ENCODE peak calls at places on chromosomes 16 and 17, in eight cellular contexts. O is pons, G is ELR, D is HL-60, N is fibroblast of the aortic adventitia, E is sciatic nerve, V is cardiac fibroblast, P is heart left ventricle. J is an unnamed sample.
A peak's percentile ranks its signal among the peaks of the same experiment; 100 is the strongest.

GRCh38 chr17:6137716-6138502 is 67.7 kb downstream of the WSCD1 start:
- DNase-seq in N (no peak), E (no peak), V (no peak), D (no peak), P (no peak), G (no peak), O (no peak), J (no peak)

GRCh38 chr16:74315059-74315458 is 18.4 kb downstream of the PSMD7 start:
- DNase-seq in G (no peak), N (no peak), P (no peak), D (no peak), O (no peak), V (no peak), E (no peak), J (no peak)

GRCh38 chr17:12730421-12730820 is 58.9 kb upstream of the ARHGAP44 start:
- DNase-seq in D (no peak), V (peak; percentile 25), O (no peak), G (peak; percentile 20), N (no peak), P (no peak), E (no peak), J (no peak)

GRCh38 chr17:28191018-28191417 is 128.0 kb upstream of the TMEM97 start:
- DNase-seq in E (no peak), D (no peak), O (no peak), P (no peak), V (no peak), N (no peak), G (no peak), J (no peak)

GRCh38 chr17:47810200-47810821 is 11.3 kb downstream of the OSBPL7 start:
- DNase-seq in G (peak; percentile 96), E (peak; percentile 58), V (peak; percentile 92), O (no peak), D (no peak), N (peak; percentile 85), P (peak; percentile 15), J (peak; percentile 89)

GRCh38 chr17:17433260-17433659 is 43.5 kb upstream of the MED9 start:
- DNase-seq in E (no peak), G (no peak), V (peak; percentile 87), P (no peak), N (peak; percentile 61), O (no peak), D (peak; percentile 84), J (no peak)

GRCh38 chr16:265711-266110 is 10.0 kb downstream of the RGS11 start:
- DNase-seq in N (no peak), P (no peak), G (no peak), E (no peak), O (no peak), D (no peak), V (no peak), J (no peak)

GRCh38 chr16:71883193-71883848 is 661 bp downstream of the ZNF821 start:
- DNase-seq in O (peak; percentile 47), E (peak; percentile 69), G (peak; percentile 29), V (no peak), D (no peak), N (peak; percentile 13), P (peak; percentile 60), J (no peak)

GRCh38 chr17:60754057-60754604 is 76.5 kb downstream of the BCAS3 start:
- DNase-seq in O (no peak), G (no peak), N (no peak), V (no peak), D (no peak), P (no peak), E (no peak), J (no peak)

GRCh38 chr17:39199673-39199985 is 454 bp upstream of the RPL19 start:
- DNase-seq in P (no peak), N (no peak), O (no peak), G (no peak), E (no peak), D (no peak), V (no peak), J (peak; percentile 36)

GRCh38 chr17:28925912-28926365 is 23.1 kb upstream of the DHRS13 start:
- DNase-seq in O (no peak), V (peak; percentile 94), G (peak; percentile 91), E (no peak), N (peak; percentile 74), D (peak; percentile 67), P (no peak), J (peak; percentile 70)

GRCh38 chr16:23699100-23699499 is 13.9 kb downstream of the ERN2 start:
- DNase-seq in G (no peak), P (no peak), O (no peak), N (no peak), D (peak; percentile 49), E (no peak), V (no peak), J (no peak)

GRCh38 chr16:27816561-27816960 is 247.0 kb downstream of the GSG1L start:
- DNase-seq in D (no peak), G (no peak), V (no peak), P (no peak), E (no peak), O (peak; percentile 79), N (no peak), J (no peak)

GRCh38 chr16:2766430-2767139 is 10.5 kb downstream of the ELOB start:
- DNase-seq in D (peak; percentile 10), E (no peak), O (no peak), G (no peak), V (no peak), P (no peak), N (no peak), J (no peak)

GRCh38 chr16:10325783-10326543 is 59.9 kb upstream of the ATF7IP2 start:
- DNase-seq in V (no peak), G (no peak), P (peak; percentile 45), E (no peak), O (no peak), D (no peak), N (no peak), J (no peak)

GRCh38 chr17:39756376-39757079 is 18.8 kb downstream of the GRB7 start:
- DNase-seq in G (no peak), N (no peak), D (no peak), E (no peak), P (no peak), O (no peak), V (no peak), J (no peak)

GRCh38 chr16:72673118-72673517 is 374.8 kb downstream of the ZFHX3 start:
- DNase-seq in N (no peak), G (peak; percentile 32), D (no peak), P (no peak), E (no peak), V (no peak), O (no peak), J (no peak)

GRCh38 chr17:49570540-49571242 is 5.0 kb upstream of the NXPH3 start:
- DNase-seq in P (no peak), V (no peak), O (no peak), N (no peak), G (no peak), E (no peak), D (no peak), J (no peak)

GRCh38 chr17:55812323-55812722 is 61.5 kb downstream of the PCTP start:
- DNase-seq in N (no peak), V (no peak), E (no peak), O (no peak), D (no peak), G (no peak), P (no peak), J (no peak)

GRCh38 chr17:82213251-82214011 is 789 bp upstream of the CCDC57 start:
- DNase-seq in P (no peak), E (peak; percentile 61), O (no peak), G (peak; percentile 89), D (peak; percentile 83), V (peak; percentile 82), N (peak; percentile 75), J (peak; percentile 91)

GRCh38 chr17:76989519-76989918 is 121.3 kb downstream of the MGAT5B start:
- DNase-seq in P (no peak), V (no peak), E (no peak), D (no peak), G (no peak), O (no peak), N (no peak), J (no peak)

GRCh38 chr17:49217651-49218413 is 7.3 kb downstream of the ABI3 start:
- DNase-seq in P (peak; percentile 71), G (no peak), E (peak; percentile 69), V (no peak), D (peak; percentile 88), N (no peak), O (peak; percentile 73), J (no peak)

GRCh38 chr17:45222994-45223540 is 1.4 kb downstream of the FMNL1 start:
- DNase-seq in O (no peak), D (no peak), P (no peak), N (no peak), V (no peak), G (no peak), E (no peak), J (no peak)

GRCh38 chr16:4200000-4200780 is 41.7 kb downstream of the SRL start:
- DNase-seq in P (peak; percentile 66), O (no peak), E (peak; percentile 73), V (peak; percentile 77), N (peak; percentile 65), G (peak; percentile 78), D (peak; percentile 37), J (peak; percentile 78)

GRCh38 chr16:64615647-64616280 is 506.1 kb downstream of the CDH11 start:
- DNase-seq in D (no peak), O (peak; percentile 31), V (peak; percentile 3), G (no peak), N (no peak), E (no peak), P (peak; percentile 26), J (peak; percentile 11)

GRCh38 chr16:55297910-55298175 is 26.2 kb upstream of the IRX6 start:
- DNase-seq in O (no peak), N (peak; percentile 8), V (no peak), P (no peak), E (no peak), D (no peak), G (peak; percentile 38), J (peak; percentile 40)

GRCh38 chr17:79874329-79874981 is 35.2 kb upstream of the CBX4 start:
- DNase-seq in O (no peak), D (no peak), G (peak; percentile 65), N (peak; percentile 31), V (peak; percentile 52), P (no peak), E (no peak), J (peak; percentile 45)

GRCh38 chr17:38602453-38602852 is 3.3 kb downstream of the SRCIN1 start:
- DNase-seq in P (no peak), V (no peak), G (no peak), N (peak; percentile 21), D (no peak), E (no peak), O (no peak), J (peak; percentile 48)

GRCh38 chr17:58703887-58704286 is 11.5 kb downstream of the RAD51C start:
- DNase-seq in N (no peak), V (no peak), O (no peak), P (no peak), D (no peak), E (no peak), G (no peak), J (no peak)

GRCh38 chr17:58301504-58302150 is 20.9 kb upstream of the MPO start:
- DNase-seq in V (no peak), O (no peak), N (no peak), D (no peak), G (no peak), E (no peak), P (peak; percentile 11), J (no peak)

GRCh38 chr16:52709286-52709685 is 162.3 kb upstream of the TOX3 start:
- DNase-seq in N (no peak), E (no peak), O (no peak), G (no peak), D (no peak), P (no peak), V (no peak), J (no peak)

GRCh38 chr16:55703003-55704001 is 47.5 kb downstream of the SLC6A2 start:
- DNase-seq in O (peak; percentile 86), N (peak; percentile 87), V (peak; percentile 83), E (no peak), P (no peak), G (peak; percentile 72), D (no peak), J (peak; percentile 75)

GRCh38 chr17:60080545-60080944 is 1.8 kb upstream of the HEATR6 start:
- DNase-seq in V (no peak), O (no peak), G (peak; percentile 37), P (no peak), N (no peak), E (no peak), D (no peak), J (no peak)

GRCh38 chr17:64262422-64263260 is at the start of gene TEX2:
- DNase-seq in E (peak; percentile 77), P (peak; percentile 56), V (no peak), O (no peak), N (no peak), G (peak; percentile 51), D (no peak), J (peak; percentile 55)